ENCODE peak calls at places on chromosome 5, in six cellular contexts. One of them, this sample, is unnamed.

GRCh38 chr5:14184725-14185124 is 41.6 kb downstream of the TRIO start:
- DNase-seq in fibroblast of pulmonary artery: peak; percentile 38
- DNase-seq in IMR-90: peak; percentile 77
- DNase-seq in PC-3: no peak
- DNase-seq in epithelial cell of esophagus: no peak
- DNase-seq in brain microvascular endothelial cell: no peak
- DNase-seq in this sample: peak; percentile 82

GRCh38 chr5:113447651-113448050 is 12.9 kb upstream of the TSSK1B start:
- DNase-seq in PC-3: peak; percentile 38
- DNase-seq in fibroblast of pulmonary artery: peak; percentile 13
- DNase-seq in brain microvascular endothelial cell: no peak
- DNase-seq in IMR-90: no peak
- DNase-seq in epithelial cell of esophagus: no peak
- DNase-seq in this sample: peak; percentile 4

GRCh38 chr5:154287136-154287535 is 96.6 kb downstream of the GALNT10 start:
- DNase-seq in PC-3: peak; percentile 89
- DNase-seq in fibroblast of pulmonary artery: peak; percentile 86
- DNase-seq in brain microvascular endothelial cell: peak; percentile 70
- DNase-seq in IMR-90: peak; percentile 87
- DNase-seq in epithelial cell of esophagus: peak; percentile 66
- DNase-seq in this sample: peak; percentile 84

GRCh38 chr5:141636106-141636412 is 590 bp downstream of the HDAC3 start:
- DNase-seq in epithelial cell of esophagus: no peak
- DNase-seq in fibroblast of pulmonary artery: no peak
- DNase-seq in IMR-90: no peak
- DNase-seq in brain microvascular endothelial cell: no peak
- DNase-seq in PC-3: no peak
- DNase-seq in this sample: no peak

GRCh38 chr5:149434162-149435014 is 55.3 kb upstream of the IL17B start:
- DNase-seq in brain microvascular endothelial cell: peak; percentile 78
- DNase-seq in PC-3: peak; percentile 84
- DNase-seq in epithelial cell of esophagus: peak; percentile 70
- DNase-seq in fibroblast of pulmonary artery: peak; percentile 80
- DNase-seq in IMR-90: peak; percentile 82
- DNase-seq in this sample: peak; percentile 84

GRCh38 chr5:108727154-108727638 is 20.5 kb upstream of the FER start:
- DNase-seq in brain microvascular endothelial cell: no peak
- DNase-seq in IMR-90: peak; percentile 24
- DNase-seq in fibroblast of pulmonary artery: peak; percentile 25
- DNase-seq in epithelial cell of esophagus: peak; percentile 76
- DNase-seq in PC-3: no peak
- DNase-seq in this sample: peak; percentile 54

GRCh38 chr5:154972476-154973080 is 31.7 kb downstream of the MRPL22 start:
- DNase-seq in epithelial cell of esophagus: peak; percentile 63
- DNase-seq in brain microvascular endothelial cell: peak; percentile 61
- DNase-seq in IMR-90: peak; percentile 53
- DNase-seq in PC-3: peak; percentile 56
- DNase-seq in fibroblast of pulmonary artery: peak; percentile 70
- DNase-seq in this sample: peak; percentile 40

GRCh38 chr5:76583163-76584047 is 39.8 kb downstream of the F2RL2 start:
- DNase-seq in fibroblast of pulmonary artery: peak; percentile 65
- DNase-seq in brain microvascular endothelial cell: no peak
- DNase-seq in PC-3: peak; percentile 42
- DNase-seq in IMR-90: peak; percentile 44
- DNase-seq in epithelial cell of esophagus: peak; percentile 42
- DNase-seq in this sample: peak; percentile 15

GRCh38 chr5:139903450-139903804 is 107.8 kb downstream of the PSD2 start:
- DNase-seq in epithelial cell of esophagus: no peak
- DNase-seq in PC-3: no peak
- DNase-seq in brain microvascular endothelial cell: no peak
- DNase-seq in IMR-90: no peak
- DNase-seq in fibroblast of pulmonary artery: no peak
- DNase-seq in this sample: no peak

GRCh38 chr5:157400741-157401140 is 59.3 kb upstream of the NIPAL4 start:
- DNase-seq in epithelial cell of esophagus: no peak
- DNase-seq in IMR-90: no peak
- DNase-seq in PC-3: no peak
- DNase-seq in brain microvascular endothelial cell: no peak
- DNase-seq in fibroblast of pulmonary artery: peak; percentile 8
- DNase-seq in this sample: no peak

GRCh38 chr5:43422143-43422542 is 10.0 kb upstream of the CCL28 start:
- DNase-seq in epithelial cell of esophagus: peak; percentile 91
- DNase-seq in fibroblast of pulmonary artery: peak; percentile 61
- DNase-seq in brain microvascular endothelial cell: peak; percentile 14
- DNase-seq in PC-3: peak; percentile 77
- DNase-seq in IMR-90: peak; percentile 12
- DNase-seq in this sample: peak; percentile 51

GRCh38 chr5:172868924-172869565 is 35.0 kb downstream of the ERGIC1 start:
- DNase-seq in brain microvascular endothelial cell: peak; percentile 93
- DNase-seq in epithelial cell of esophagus: peak; percentile 71
- DNase-seq in IMR-90: peak; percentile 96
- DNase-seq in fibroblast of pulmonary artery: peak; percentile 94
- DNase-seq in PC-3: peak; percentile 88
- DNase-seq in this sample: peak; percentile 92

GRCh38 chr5:139678283-139678613 is 30.1 kb downstream of the CXXC5 start:
- DNase-seq in PC-3: no peak
- DNase-seq in IMR-90: no peak
- DNase-seq in brain microvascular endothelial cell: no peak
- DNase-seq in fibroblast of pulmonary artery: no peak
- DNase-seq in epithelial cell of esophagus: no peak
- DNase-seq in this sample: no peak

GRCh38 chr5:132003170-132003744 is 8.2 kb downstream of the ACSL6 start:
- DNase-seq in epithelial cell of esophagus: no peak
- DNase-seq in PC-3: no peak
- DNase-seq in IMR-90: peak; percentile 5
- DNase-seq in brain microvascular endothelial cell: no peak
- DNase-seq in fibroblast of pulmonary artery: peak; percentile 20
- DNase-seq in this sample: peak; percentile 3

GRCh38 chr5:97499605-97500004 is 316.6 kb upstream of the RIOK2 start:
- DNase-seq in epithelial cell of esophagus: peak; percentile 38
- DNase-seq in IMR-90: no peak
- DNase-seq in PC-3: no peak
- DNase-seq in fibroblast of pulmonary artery: peak; percentile 12
- DNase-seq in brain microvascular endothelial cell: no peak
- DNase-seq in this sample: peak; percentile 41

GRCh38 chr5:120538644-120539043 is 74.5 kb downstream of the PRR16 start:
- DNase-seq in IMR-90: peak; percentile 80
- DNase-seq in brain microvascular endothelial cell: peak; percentile 49
- DNase-seq in PC-3: peak; percentile 11
- DNase-seq in fibroblast of pulmonary artery: peak; percentile 11
- DNase-seq in epithelial cell of esophagus: peak; percentile 39
- DNase-seq in this sample: peak; percentile 46

GRCh38 chr5:73625905-73626811 is at the start of gene ARHGEF28:
- DNase-seq in IMR-90: peak; percentile 28
- DNase-seq in brain microvascular endothelial cell: no peak
- DNase-seq in fibroblast of pulmonary artery: peak; percentile 49
- DNase-seq in PC-3: peak; percentile 80
- DNase-seq in epithelial cell of esophagus: peak; percentile 86
- DNase-seq in this sample: peak; percentile 42

GRCh38 chr5:174567506-174568141 is 156.8 kb upstream of the MSX2 start:
- DNase-seq in fibroblast of pulmonary artery: no peak
- DNase-seq in IMR-90: no peak
- DNase-seq in PC-3: no peak
- DNase-seq in brain microvascular endothelial cell: no peak
- DNase-seq in epithelial cell of esophagus: peak; percentile 84
- DNase-seq in this sample: no peak

GRCh38 chr5:57094753-57095683 is 78.8 kb upstream of the GPBP1 start:
- DNase-seq in fibroblast of pulmonary artery: peak; percentile 4
- DNase-seq in brain microvascular endothelial cell: peak; percentile 4
- DNase-seq in epithelial cell of esophagus: peak; percentile 63
- DNase-seq in PC-3: peak; percentile 13
- DNase-seq in IMR-90: no peak
- DNase-seq in this sample: no peak

GRCh38 chr5:117455236-117456233 is 880.9 kb upstream of the SEMA6A start:
- DNase-seq in brain microvascular endothelial cell: no peak
- DNase-seq in IMR-90: no peak
- DNase-seq in fibroblast of pulmonary artery: no peak
- DNase-seq in PC-3: no peak
- DNase-seq in epithelial cell of esophagus: no peak
- DNase-seq in this sample: no peak

GRCh38 chr5:117645400-117645799 is 1070.8 kb upstream of the SEMA6A start:
- DNase-seq in PC-3: no peak
- DNase-seq in fibroblast of pulmonary artery: no peak
- DNase-seq in IMR-90: no peak
- DNase-seq in brain microvascular endothelial cell: no peak
- DNase-seq in epithelial cell of esophagus: no peak
- DNase-seq in this sample: no peak

GRCh38 chr5:174420651-174421407 is 303.6 kb upstream of the MSX2 start:
- DNase-seq in IMR-90: no peak
- DNase-seq in brain microvascular endothelial cell: no peak
- DNase-seq in PC-3: no peak
- DNase-seq in epithelial cell of esophagus: no peak
- DNase-seq in fibroblast of pulmonary artery: no peak
- DNase-seq in this sample: no peak

GRCh38 chr5:159100928-159101646 is 1.4 kb upstream of the EBF1 start:
- DNase-seq in IMR-90: no peak
- DNase-seq in fibroblast of pulmonary artery: no peak
- DNase-seq in brain microvascular endothelial cell: no peak
- DNase-seq in epithelial cell of esophagus: no peak
- DNase-seq in PC-3: no peak
- DNase-seq in this sample: peak; percentile 18

GRCh38 chr5:179870403-179870903 is 11.8 kb upstream of the MRNIP start:
- DNase-seq in brain microvascular endothelial cell: peak; percentile 11
- DNase-seq in fibroblast of pulmonary artery: peak; percentile 75
- DNase-seq in IMR-90: peak; percentile 52
- DNase-seq in PC-3: peak; percentile 46
- DNase-seq in epithelial cell of esophagus: peak; percentile 24
- DNase-seq in this sample: no peak

DNA sequence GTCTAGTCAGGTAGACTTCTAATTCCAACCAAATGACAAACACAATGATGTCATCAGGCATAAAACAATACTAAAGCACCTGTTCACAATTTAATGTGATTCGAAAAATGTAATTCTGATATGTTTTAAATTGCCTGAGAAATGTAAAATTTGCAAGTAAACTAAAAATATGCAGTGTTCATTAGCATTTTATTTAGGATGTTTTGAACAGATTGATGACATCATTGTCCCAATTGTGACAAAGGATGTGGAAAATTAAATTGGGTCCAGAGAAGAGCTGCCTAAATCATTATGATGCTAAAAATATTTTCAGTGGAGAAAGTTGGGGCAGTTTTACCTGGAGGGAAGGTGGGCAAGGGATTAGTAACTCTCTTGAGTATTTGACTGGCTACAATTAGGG is 86.5 kb downstream of the CFAP90 start:
- DNase-seq in fibroblast of pulmonary artery: no peak
- DNase-seq in brain microvascular endothelial cell: no peak
- DNase-seq in epithelial cell of esophagus: no peak
- DNase-seq in PC-3: no peak
- DNase-seq in IMR-90: no peak
- DNase-seq in this sample: no peak
- H3K4me3 ChIP-seq in fibroblast of pulmonary artery: no peak overlapping the region
- H3K4me3 ChIP-seq in brain microvascular endothelial cell: no peak overlapping the region
- H3K4me3 ChIP-seq in epithelial cell of esophagus: no peak overlapping the region
- H3K4me3 ChIP-seq in PC-3: no peak overlapping the region
- H3K4me3 ChIP-seq in IMR-90: no peak overlapping the region
- H3K4me3 ChIP-seq in this sample: no peak overlapping the region

DNA sequence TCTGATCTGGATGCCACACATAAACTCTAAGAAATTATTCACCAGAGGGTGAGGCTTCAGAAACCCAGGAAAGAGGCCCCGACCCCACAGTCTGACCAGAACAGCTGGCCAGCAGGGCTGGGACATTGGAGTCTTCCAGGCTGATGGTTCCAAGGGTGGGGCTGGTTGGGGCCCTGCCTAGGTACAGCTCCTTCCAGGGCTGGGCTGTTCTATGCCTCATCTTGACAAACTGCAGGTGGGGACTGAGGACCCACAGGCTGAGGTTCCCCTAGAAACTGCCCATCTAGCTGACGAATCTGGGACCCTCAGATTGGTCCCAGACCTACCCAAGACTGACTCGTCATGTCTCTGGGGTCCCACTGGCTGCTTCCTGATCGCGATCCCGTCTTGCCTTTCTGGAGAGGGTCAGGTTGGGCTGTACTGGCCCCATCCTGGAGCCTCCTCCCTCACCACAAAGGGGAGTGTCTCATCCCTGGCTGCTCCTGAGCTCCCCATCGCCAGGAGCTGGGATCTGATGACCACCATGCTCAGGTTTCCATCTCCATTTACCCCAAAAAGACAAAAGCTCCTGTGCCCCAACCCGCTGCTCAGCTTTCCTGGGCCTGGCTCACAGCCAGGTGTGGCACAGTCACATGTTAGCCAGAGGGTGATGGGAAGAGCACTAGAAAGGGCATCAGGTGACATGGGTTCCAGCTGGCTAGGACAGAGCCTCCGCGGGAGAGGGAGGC is 47.2 kb upstream of the CDKN2AIPNL start:
- DNase-seq in PC-3: no peak
- DNase-seq in fibroblast of pulmonary artery: no peak
- DNase-seq in epithelial cell of esophagus: no peak
- DNase-seq in brain microvascular endothelial cell: no peak
- DNase-seq in IMR-90: no peak
- DNase-seq in this sample: no peak
- TF ChIP-seq CTCF in PC-3: no peak
- TF ChIP-seq CTCF in fibroblast of pulmonary artery: no peak
- TF ChIP-seq CTCF in epithelial cell of esophagus: no peak
- TF ChIP-seq CTCF in brain microvascular endothelial cell: no peak
- TF ChIP-seq CTCF in IMR-90: no peak
- TF ChIP-seq CTCF in this sample: no peak

GRCh38 chr5:55966284-55966683 is 28.5 kb downstream of the IL6ST start:
- DNase-seq in IMR-90: no peak
- DNase-seq in fibroblast of pulmonary artery: no peak
- DNase-seq in epithelial cell of esophagus: peak; percentile 89
- DNase-seq in brain microvascular endothelial cell: no peak
- DNase-seq in PC-3: peak; percentile 29
- DNase-seq in this sample: no peak
- H3K4me3 ChIP-seq in IMR-90: no peak overlapping the region
- H3K4me3 ChIP-seq in fibroblast of pulmonary artery: no peak overlapping the region
- H3K4me3 ChIP-seq in epithelial cell of esophagus: no peak overlapping the region
- H3K4me3 ChIP-seq in brain microvascular endothelial cell: no peak overlapping the region
- H3K4me3 ChIP-seq in PC-3: no peak overlapping the region
- H3K4me3 ChIP-seq in this sample: no peak overlapping the region

GRCh38 chr5:102545175-102545574 is 46.4 kb upstream of the SLCO6A1 start:
- DNase-seq in IMR-90: no peak
- DNase-seq in epithelial cell of esophagus: peak; percentile 12
- DNase-seq in PC-3: peak; percentile 55
- DNase-seq in brain microvascular endothelial cell: peak; percentile 7
- DNase-seq in fibroblast of pulmonary artery: peak; percentile 10
- DNase-seq in this sample: no peak
- TF ChIP-seq CTCF in IMR-90: peak; percentile 15
- TF ChIP-seq CTCF in epithelial cell of esophagus: peak; percentile 19
- TF ChIP-seq CTCF in PC-3: peak; percentile 74
- TF ChIP-seq CTCF in brain microvascular endothelial cell: peak; percentile 69
- TF ChIP-seq CTCF in fibroblast of pulmonary artery: peak; percentile 28
- TF ChIP-seq CTCF in this sample: peak; percentile 10

DNA sequence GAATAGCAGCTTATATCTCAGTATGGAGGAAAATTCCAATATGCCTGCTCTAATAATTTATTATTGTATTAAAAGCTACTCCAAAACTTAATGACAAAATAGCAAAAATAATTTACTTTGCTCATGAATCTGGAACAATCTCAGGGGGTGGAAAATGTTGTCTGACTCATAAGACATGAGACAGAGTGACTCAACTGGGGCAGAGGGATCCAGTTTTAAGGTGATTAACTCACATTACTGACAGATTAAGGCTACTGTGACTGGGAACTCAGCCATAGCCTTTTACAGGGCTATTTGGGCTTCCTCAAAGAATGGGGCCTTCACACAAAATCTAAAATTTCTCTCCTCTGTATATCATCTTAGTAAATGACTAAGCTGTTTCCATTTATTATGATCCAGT is 1172.9 kb downstream of the CDH12 start:
- DNase-seq in brain microvascular endothelial cell: peak; percentile 39
- DNase-seq in PC-3: peak; percentile 96
- DNase-seq in IMR-90: peak; percentile 93
- DNase-seq in fibroblast of pulmonary artery: peak; percentile 86
- DNase-seq in epithelial cell of esophagus: peak; percentile 90
- DNase-seq in this sample: peak; percentile 27
- H3K4me3 ChIP-seq in brain microvascular endothelial cell: no peak overlapping the region
- H3K4me3 ChIP-seq in PC-3: no peak overlapping the region
- H3K4me3 ChIP-seq in IMR-90: no peak overlapping the region
- H3K4me3 ChIP-seq in fibroblast of pulmonary artery: no peak overlapping the region
- H3K4me3 ChIP-seq in epithelial cell of esophagus: no peak overlapping the region
- H3K4me3 ChIP-seq in this sample: no peak overlapping the region